ENCODE peak calls at places on chromosomes 16 and 17, in six cellular contexts. One of them, this sample, is unnamed.

GRCh38 chr16:67013823-67014640 is 14.9 kb upstream of the CBFB start:
- DNase-seq in WTC11: peak; percentile 67
- DNase-seq in GM23338: peak; percentile 78
- DNase-seq in K562: peak; percentile 82
- DNase-seq in H1: no peak
- DNase-seq in GM12878: no peak
- DNase-seq in this sample: peak; percentile 46

GRCh38 chr17:6532441-6532885 is 23.9 kb downstream of the PITPNM3 start:
- DNase-seq in WTC11: no peak
- DNase-seq in GM23338: no peak
- DNase-seq in K562: no peak
- DNase-seq in H1: no peak
- DNase-seq in GM12878: no peak
- DNase-seq in this sample: no peak

GRCh38 chr16:56637814-56638750 is at the start of gene MT1A:
- DNase-seq in WTC11: peak; percentile 74
- DNase-seq in GM23338: peak; percentile 79
- DNase-seq in K562: peak; percentile 64
- DNase-seq in H1: no peak
- DNase-seq in GM12878: no peak
- DNase-seq in this sample: peak; percentile 29

GRCh38 chr16:27724491-27724878 is 174.5 kb downstream of the KATNIP start:
- DNase-seq in WTC11: no peak
- DNase-seq in GM23338: no peak
- DNase-seq in K562: no peak
- DNase-seq in H1: no peak
- DNase-seq in GM12878: no peak
- DNase-seq in this sample: no peak

GRCh38 chr16:4693956-4694663 is 748 bp downstream of the NUDT16L1 start:
- DNase-seq in WTC11: no peak
- DNase-seq in GM23338: peak; percentile 70
- DNase-seq in K562: peak; percentile 85
- DNase-seq in H1: no peak
- DNase-seq in GM12878: no peak
- DNase-seq in this sample: no peak

GRCh38 chr16:57604177-57604576 is 24.3 kb upstream of the ADGRG1 start:
- DNase-seq in WTC11: no peak
- DNase-seq in GM23338: no peak
- DNase-seq in K562: no peak
- DNase-seq in H1: no peak
- DNase-seq in GM12878: no peak
- DNase-seq in this sample: no peak

GRCh38 chr17:41710472-41711090 is 1.6 kb upstream of the GAST start:
- DNase-seq in WTC11: no peak
- DNase-seq in GM23338: no peak
- DNase-seq in K562: peak; percentile 36
- DNase-seq in H1: no peak
- DNase-seq in GM12878: no peak
- DNase-seq in this sample: no peak

GRCh38 chr17:41354538-41354937 is 3.9 kb upstream of the KRT33A start:
- DNase-seq in WTC11: no peak
- DNase-seq in GM23338: no peak
- DNase-seq in K562: no peak
- DNase-seq in H1: no peak
- DNase-seq in GM12878: no peak
- DNase-seq in this sample: no peak

GRCh38 chr17:64262422-64263260 is at the start of gene TEX2:
- DNase-seq in WTC11: peak; percentile 28
- DNase-seq in GM23338: peak; percentile 40
- DNase-seq in K562: peak; percentile 45
- DNase-seq in H1: no peak
- DNase-seq in GM12878: no peak
- DNase-seq in this sample: peak; percentile 39

GRCh38 chr16:9206156-9206555 is 114.7 kb downstream of the HAPSTR1 start:
- DNase-seq in WTC11: no peak
- DNase-seq in GM23338: no peak
- DNase-seq in K562: no peak
- DNase-seq in H1: no peak
- DNase-seq in GM12878: no peak
- DNase-seq in this sample: no peak

GRCh38 chr17:18181358-18181757 is 2.3 kb upstream of the ALKBH5 start:
- DNase-seq in WTC11: no peak
- DNase-seq in GM23338: no peak
- DNase-seq in K562: no peak
- DNase-seq in H1: no peak
- DNase-seq in GM12878: no peak
- DNase-seq in this sample: no peak

GRCh38 chr16:4009177-4009576 is 107.1 kb downstream of the ADCY9 start:
- DNase-seq in WTC11: no peak
- DNase-seq in GM23338: no peak
- DNase-seq in K562: no peak
- DNase-seq in H1: no peak
- DNase-seq in GM12878: no peak
- DNase-seq in this sample: no peak

GRCh38 chr16:21179126-21179982 is 20.9 kb downstream of the LDAF1 start:
- DNase-seq in WTC11: no peak
- DNase-seq in GM23338: no peak
- DNase-seq in K562: no peak
- DNase-seq in H1: no peak
- DNase-seq in GM12878: no peak
- DNase-seq in this sample: no peak

GRCh38 chr17:488993-489757 is 136.6 kb upstream of the RPH3AL start:
- DNase-seq in WTC11: peak; percentile 48
- DNase-seq in GM23338: peak; percentile 54
- DNase-seq in K562: no peak
- DNase-seq in H1: no peak
- DNase-seq in GM12878: no peak
- DNase-seq in this sample: peak; percentile 37

GRCh38 chr16:11914759-11915643 is 755 bp downstream of the GSPT1 start:
- DNase-seq in WTC11: peak; percentile 22
- DNase-seq in GM23338: peak; percentile 63
- DNase-seq in K562: peak; percentile 77
- DNase-seq in H1: no peak
- DNase-seq in GM12878: no peak
- DNase-seq in this sample: no peak

GRCh38 chr16:83441523-83441922 is 366.3 kb upstream of the HSBP1 start:
- DNase-seq in WTC11: no peak
- DNase-seq in GM23338: no peak
- DNase-seq in K562: no peak
- DNase-seq in H1: no peak
- DNase-seq in GM12878: no peak
- DNase-seq in this sample: no peak

GRCh38 chr17:57597531-57598453 is 147.3 kb downstream of the CCDC182 start:
- DNase-seq in WTC11: peak; percentile 80
- DNase-seq in GM23338: peak; percentile 90
- DNase-seq in K562: peak; percentile 61
- DNase-seq in H1: peak; percentile 49
- DNase-seq in GM12878: no peak
- DNase-seq in this sample: peak; percentile 67

GRCh38 chr16:50677351-50677750 is 3.8 kb downstream of the SNX20 start:
- DNase-seq in WTC11: peak; percentile 40
- DNase-seq in GM23338: peak; percentile 44
- DNase-seq in K562: peak; percentile 39
- DNase-seq in H1: no peak
- DNase-seq in GM12878: no peak
- DNase-seq in this sample: no peak

GRCh38 chr17:14150604-14151003 is 81.3 kb downstream of the COX10 start:
- DNase-seq in WTC11: no peak
- DNase-seq in GM23338: no peak
- DNase-seq in K562: no peak
- DNase-seq in H1: no peak
- DNase-seq in GM12878: no peak
- DNase-seq in this sample: no peak

GRCh38 chr16:65740716-65741115 is 618.9 kb upstream of the CDH11 start:
- DNase-seq in WTC11: no peak
- DNase-seq in GM23338: no peak
- DNase-seq in K562: no peak
- DNase-seq in H1: no peak
- DNase-seq in GM12878: no peak
- DNase-seq in this sample: no peak

GRCh38 chr17:41009301-41009760 is 403 bp upstream of the KRTAP3-1 start:
- DNase-seq in WTC11: no peak
- DNase-seq in GM23338: peak; percentile 35
- DNase-seq in K562: no peak
- DNase-seq in H1: no peak
- DNase-seq in GM12878: no peak
- DNase-seq in this sample: peak; percentile 99

GRCh38 chr17:11506635-11507034 is 91.6 kb upstream of the DNAH9 start:
- DNase-seq in WTC11: peak; percentile 13
- DNase-seq in GM23338: peak; percentile 1
- DNase-seq in K562: no peak
- DNase-seq in H1: no peak
- DNase-seq in GM12878: no peak
- DNase-seq in this sample: peak; percentile 5

GRCh38 chr17:35449371-35449931 is 885 bp upstream of the SLFN13 start:
- DNase-seq in WTC11: peak; percentile 43
- DNase-seq in GM23338: peak; percentile 54
- DNase-seq in K562: no peak
- DNase-seq in H1: no peak
- DNase-seq in GM12878: no peak
- DNase-seq in this sample: no peak

GRCh38 chr17:74404218-74404617 is 27.7 kb upstream of the GPRC5C start:
- DNase-seq in WTC11: peak; percentile 42
- DNase-seq in GM23338: peak; percentile 76
- DNase-seq in K562: no peak
- DNase-seq in H1: peak; percentile 43
- DNase-seq in GM12878: no peak
- DNase-seq in this sample: no peak

GRCh38 chr17:44417553-44417952 is 28.1 kb upstream of the ITGA2B start:
- DNase-seq in WTC11: no peak
- DNase-seq in GM23338: no peak
- DNase-seq in K562: no peak
- DNase-seq in H1: no peak
- DNase-seq in GM12878: peak; percentile 51
- DNase-seq in this sample: peak; percentile 20

GRCh38 chr17:80832888-80833583 is 158.6 kb upstream of the CHMP6 start:
- DNase-seq in WTC11: peak; percentile 82
- DNase-seq in GM23338: peak; percentile 92
- DNase-seq in K562: peak; percentile 96
- DNase-seq in H1: peak; percentile 84
- DNase-seq in GM12878: peak; percentile 73
- DNase-seq in this sample: peak; percentile 86

GRCh38 chr17:80830020-80830780 is 161.4 kb upstream of the CHMP6 start:
- DNase-seq in WTC11: no peak
- DNase-seq in GM23338: no peak
- DNase-seq in K562: no peak
- DNase-seq in H1: no peak
- DNase-seq in GM12878: no peak
- DNase-seq in this sample: no peak

GRCh38 chr17:80831481-80831880 is 160.2 kb upstream of the CHMP6 start:
- DNase-seq in WTC11: no peak
- DNase-seq in GM23338: no peak
- DNase-seq in K562: no peak
- DNase-seq in H1: no peak
- DNase-seq in GM12878: no peak
- DNase-seq in this sample: no peak

GRCh38 chr17:80833952-80834895 is 157.4 kb upstream of the CHMP6 start:
- DNase-seq in WTC11: no peak
- DNase-seq in GM23338: no peak
- DNase-seq in K562: no peak
- DNase-seq in H1: no peak
- DNase-seq in GM12878: no peak
- DNase-seq in this sample: no peak

DNA sequence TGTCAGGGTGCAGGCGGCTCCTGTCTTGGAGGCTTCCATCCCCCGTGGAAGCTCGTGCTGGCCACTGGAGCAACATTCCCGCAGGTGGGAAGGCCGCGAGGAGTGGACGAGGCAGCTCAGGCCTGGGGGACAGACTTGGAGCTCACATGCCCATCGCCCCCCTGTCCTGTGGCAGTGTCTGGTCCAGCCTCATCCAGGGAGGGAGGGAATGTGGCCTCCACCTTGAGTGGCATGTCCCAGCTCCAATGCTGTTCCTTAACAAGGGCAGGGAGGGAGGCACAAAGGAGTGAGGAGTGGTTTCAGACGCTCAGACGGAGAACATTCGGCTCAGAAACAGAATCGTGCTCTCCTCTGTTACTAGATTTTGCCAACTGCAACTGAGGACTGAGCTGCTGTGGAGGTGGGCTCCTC is 159.4 kb upstream of the CHMP6 start:
- DNase-seq in WTC11: peak; percentile 41
- DNase-seq in GM23338: peak; percentile 71
- DNase-seq in K562: peak; percentile 58
- DNase-seq in H1: no peak
- DNase-seq in GM12878: no peak
- DNase-seq in this sample: no peak
- TF ChIP-seq CREB1 in WTC11: no peak
- TF ChIP-seq CREB1 in GM23338: no peak
- TF ChIP-seq CREB1 in K562: no peak
- TF ChIP-seq CREB1 in H1: no peak
- TF ChIP-seq CREB1 in GM12878: no peak
- TF ChIP-seq CREB1 in this sample: no peak

GRCh38 chr17:17134952-17135340 is 71.2 kb downstream of the PLD6 start:
- DNase-seq in WTC11: no peak
- DNase-seq in GM23338: no peak
- DNase-seq in K562: no peak
- DNase-seq in H1: no peak
- DNase-seq in GM12878: no peak
- DNase-seq in this sample: no peak
- TF ChIP-seq CREB1 in WTC11: no peak
- TF ChIP-seq CREB1 in GM23338: no peak
- TF ChIP-seq CREB1 in K562: no peak
- TF ChIP-seq CREB1 in H1: no peak
- TF ChIP-seq CREB1 in GM12878: no peak
- TF ChIP-seq CREB1 in this sample: no peak

GRCh38 chr17:81866440-81867122 is 4.6 kb downstream of the ARHGDIA start:
- DNase-seq in WTC11: no peak
- DNase-seq in GM23338: no peak
- DNase-seq in K562: no peak
- DNase-seq in H1: no peak
- DNase-seq in GM12878: no peak
- DNase-seq in this sample: no peak
- TF ChIP-seq CREB1 in WTC11: no peak
- TF ChIP-seq CREB1 in GM23338: no peak
- TF ChIP-seq CREB1 in K562: no peak
- TF ChIP-seq CREB1 in H1: no peak
- TF ChIP-seq CREB1 in GM12878: peak; percentile 19
- TF ChIP-seq CREB1 in this sample: no peak

DNA sequence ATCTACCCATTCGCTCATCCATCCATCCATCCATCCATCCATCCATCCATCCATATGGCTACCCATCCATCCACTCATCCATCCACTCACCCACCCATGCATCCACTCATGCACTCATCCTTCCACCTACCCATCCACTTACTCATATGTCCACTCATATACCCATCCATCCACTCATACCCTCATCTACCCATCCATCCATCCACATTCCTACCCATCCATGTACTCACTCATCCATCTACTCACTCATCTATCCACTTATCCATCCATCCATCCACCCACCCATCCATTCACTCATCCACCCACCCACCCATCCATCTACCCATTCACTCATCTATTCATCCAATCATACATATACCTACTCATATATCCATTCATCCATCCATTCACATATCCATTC is 112.0 kb downstream of the RBFOX3 start:
- DNase-seq in WTC11: no peak
- DNase-seq in GM23338: no peak
- DNase-seq in K562: no peak
- DNase-seq in H1: no peak
- DNase-seq in GM12878: no peak
- DNase-seq in this sample: no peak
- TF ChIP-seq CREB1 in WTC11: no peak
- TF ChIP-seq CREB1 in GM23338: no peak
- TF ChIP-seq CREB1 in K562: no peak
- TF ChIP-seq CREB1 in H1: no peak
- TF ChIP-seq CREB1 in GM12878: no peak
- TF ChIP-seq CREB1 in this sample: no peak

This sample was measured in HepG2.